ENCODE peak calls at places on chromosomes 2 and 18, in four cellular contexts. Z, U, M and Y are unnamed samples.

GRCh38 chr2:1837022-1837421 is 92.7 kb upstream of the PXDN start:
- DNase-seq in Z (no peak), U (no peak), M (no peak), Y (no peak)

GRCh38 chr2:88753833-88754584 is 62.5 kb downstream of the RPIA start:
- DNase-seq in Z (no peak), U (peak; percentile 77), M (no peak), Y (no peak)

GRCh38 chr2:20617892-20618467 is 32.9 kb downstream of the HS1BP3 start:
- DNase-seq in Z (peak; percentile 97), U (no peak), M (peak; percentile 98), Y (peak; percentile 94)

GRCh38 chr2:9484533-9484932 is 10.2 kb downstream of the IAH1 start:
- DNase-seq in Z (no peak), U (no peak), M (no peak), Y (no peak)

GRCh38 chr2:106547516-106547915 is 60.4 kb downstream of the CD8B2 start:
- DNase-seq in Z (no peak), U (no peak), M (peak; percentile 0), Y (no peak)

GRCh38 chr2:144836635-144837350 is 316.9 kb upstream of the ZEB2 start:
- DNase-seq in Z (no peak), U (no peak), M (peak; percentile 43), Y (no peak)

GRCh38 chr2:45755585-45756330 is 104.3 kb downstream of the PRKCE start:
- DNase-seq in Z (no peak), U (no peak), M (peak; percentile 56), Y (no peak)

GRCh38 chr18:13460946-13461345 is 242.4 kb downstream of the LDLRAD4 start:
- DNase-seq in Z (no peak), U (no peak), M (no peak), Y (no peak)

GRCh38 chr2:19559596-19560240 is 201.3 kb upstream of the OSR1 start:
- DNase-seq in Z (no peak), U (peak; percentile 30), M (no peak), Y (no peak)

GRCh38 chr18:79870369-79871025 is 72.8 kb downstream of the KCNG2 start:
- DNase-seq in Z (peak; percentile 11), U (no peak), M (no peak), Y (peak; percentile 43)

GRCh38 chr2:61426267-61426897 is 44.5 kb downstream of the USP34 start:
- DNase-seq in Z (no peak), U (peak; percentile 76), M (no peak), Y (no peak)

GRCh38 chr2:54052825-54053718 is 62.3 kb upstream of the ACYP2 start:
- DNase-seq in Z (no peak), U (no peak), M (no peak), Y (no peak)

GRCh38 chr2:203237501-203238238 is 1.1 kb upstream of the CYP20A1 start:
- DNase-seq in Z (no peak), U (no peak), M (no peak), Y (no peak)

GRCh38 chr18:10682368-10682714 is 156.5 kb downstream of the NAPG start:
- DNase-seq in Z (no peak), U (no peak), M (no peak), Y (no peak)

GRCh38 chr2:25338401-25338800 is 3.3 kb downstream of the DNMT3A start:
- DNase-seq in Z (no peak), U (no peak), M (no peak), Y (no peak)

GRCh38 chr2:54577944-54578667 is 122.0 kb downstream of the SPTBN1 start:
- DNase-seq in Z (no peak), U (no peak), M (no peak), Y (no peak)

GRCh38 chr2:233816334-233816733 is 38.0 kb downstream of the HJURP start:
- DNase-seq in Z (no peak), U (no peak), M (no peak), Y (no peak)

GRCh38 chr2:157261199-157261782 is 3.8 kb downstream of the GALNT5 start:
- DNase-seq in Z (no peak), U (no peak), M (peak; percentile 52), Y (no peak)

GRCh38 chr2:53740170-53740569 is 27.4 kb upstream of the CHAC2 start:
- DNase-seq in Z (no peak), U (no peak), M (no peak), Y (no peak)

GRCh38 chr2:38736035-38736320 is 15.2 kb downstream of the SRSF7 start:
- DNase-seq in Z (no peak), U (no peak), M (no peak), Y (no peak)

GRCh38 chr2:59804662-59805258 is 748.7 kb downstream of the BCL11A start:
- DNase-seq in Z (no peak), U (no peak), M (no peak), Y (no peak)

GRCh38 chr2:179580378-179581146 is 280.9 kb downstream of the ZNF385B start:
- DNase-seq in Z (no peak), U (no peak), M (no peak), Y (no peak)

GRCh38 chr2:218081063-218081462 is 12.0 kb downstream of the RUFY4 start:
- DNase-seq in Z (no peak), U (no peak), M (no peak), Y (no peak)

GRCh38 chr2:195675783-195676427 is 18.9 kb downstream of the SLC39A10 start:
- DNase-seq in Z (no peak), U (no peak), M (no peak), Y (no peak)

GRCh38 chr2:9377461-9378097 is 45.7 kb downstream of the ITGB1BP1 start:
- DNase-seq in Z (no peak), U (no peak), M (no peak), Y (no peak)

GRCh38 chr2:204495381-204495780 is 49.9 kb upstream of the PARD3B start:
- DNase-seq in Z (no peak), U (no peak), M (no peak), Y (no peak)

GRCh38 chr2:177692828-177693269 is 300.3 kb downstream of the AGPS start:
- DNase-seq in Z (no peak), U (no peak), M (no peak), Y (no peak)

GRCh38 chr2:12486205-12487118 is 230.3 kb upstream of the TRIB2 start:
- DNase-seq in Z (no peak), U (no peak), M (no peak), Y (no peak)

GRCh38 chr2:232927041-232927792 is 57.2 kb downstream of the SNORC start:
- DNase-seq in Z (no peak), U (no peak), M (no peak), Y (peak; percentile 49)

GRCh38 chr2:220334210-220334609 is 706.8 kb downstream of the SLC4A3 start:
- DNase-seq in Z (no peak), U (no peak), M (no peak), Y (no peak)

GRCh38 chr18:48909721-48910120 is 41.0 kb downstream of the SMAD7 start:
- DNase-seq in Z (no peak), U (peak; percentile 40), M (no peak), Y (no peak)

GRCh38 chr2:134217924-134218323 is 35.9 kb upstream of the MGAT5 start:
- DNase-seq in Z (no peak), U (no peak), M (no peak), Y (no peak)

GRCh38 chr18:2572892-2573291 is 1.5 kb downstream of the NDC80 start:
- DNase-seq in Z (no peak), U (no peak), M (no peak), Y (no peak)
- H3K27ac ChIP-seq in Z (no peak overlapping the region), U (no peak overlapping the region), M (no peak overlapping the region), Y (no peak overlapping the region)

DNA sequence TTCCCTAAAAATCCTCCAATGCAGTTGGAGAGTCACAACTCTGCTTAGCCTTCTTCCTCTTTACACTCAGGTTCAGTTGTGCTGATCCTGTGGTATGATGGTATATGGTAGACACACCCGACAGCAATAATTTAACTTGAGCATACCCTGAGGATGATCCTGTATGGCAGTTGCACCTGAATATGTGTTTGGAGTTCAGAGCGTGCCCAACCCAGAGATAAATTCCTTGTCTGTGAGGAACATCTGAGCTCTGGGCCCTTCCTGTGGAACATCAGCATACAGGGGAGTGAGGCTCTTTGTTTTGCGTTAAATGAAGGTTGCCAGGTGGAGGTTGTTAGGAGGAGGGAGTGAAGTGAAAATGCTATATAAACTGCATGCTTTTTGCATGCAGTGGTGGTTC is 187.7 kb downstream of the MYO3B start:
- DNase-seq in Z (no peak), U (no peak), M (no peak), Y (no peak)
- H3K27me3 ChIP-seq in Z (peaks cover 49% of the 10 kb centered on the region), U (no peaks in the 10 kb centered on the region), M (peaks cover 38% of the 10 kb centered on the region), Y (no peaks in the 10 kb centered on the region)

GRCh38 chr2:241035818-241036396 is 37.5 kb downstream of the SNED1 start:
- DNase-seq in Z (no peak), U (peak; percentile 61), M (no peak), Y (no peak)
- H3K4me3 ChIP-seq in Z (peak overlapping the region; percentile 42), U (peak overlapping the region; percentile 79), M (no peak overlapping the region), Y (peak overlapping the region; percentile 48)

GRCh38 chr2:216653931-216654365 is 20.7 kb downstream of the IGFBP2 start:
- DNase-seq in Z (no peak), U (no peak), M (no peak), Y (no peak)
- H3K27ac ChIP-seq in Z (no peak overlapping the region), U (no peak overlapping the region), M (no peak overlapping the region), Y (no peak overlapping the region)

DNA sequence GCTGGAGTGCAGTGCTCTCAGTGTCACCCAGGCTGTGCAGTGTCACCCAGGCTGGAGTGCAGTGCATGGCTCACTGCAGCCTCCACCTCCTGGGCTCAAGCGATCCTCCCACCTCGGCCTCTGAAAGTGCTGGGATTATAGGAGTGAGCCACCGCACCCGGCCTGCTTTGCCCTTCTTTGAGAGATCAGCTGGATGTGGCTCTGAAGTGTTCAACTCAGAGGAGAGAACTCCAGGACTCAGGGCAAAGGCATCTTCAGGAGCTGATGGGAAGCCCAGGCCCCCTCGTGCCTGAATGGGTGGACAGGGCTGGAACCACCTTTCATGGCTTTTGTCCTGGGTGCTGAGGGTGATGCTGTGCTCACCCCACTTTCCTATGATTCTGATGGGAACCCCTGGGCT is 52.0 kb upstream of the HAAO start:
- DNase-seq in Z (peak; percentile 9), U (no peak), M (no peak), Y (no peak)
- H3K27me3 ChIP-seq in Z (no peaks in the 10 kb centered on the region), U (no peaks in the 10 kb centered on the region), M (no peaks in the 10 kb centered on the region), Y (no peaks in the 10 kb centered on the region)

GRCh38 chr2:70123051-70123828 is 36.0 kb downstream of the PCBP1 start:
- DNase-seq in Z (peak; percentile 55), U (no peak), M (no peak), Y (no peak)
- H3K4me3 ChIP-seq in Z (peak overlapping the region; percentile 68), U (peak overlapping the region; percentile 92), M (no peak overlapping the region), Y (peak overlapping the region; percentile 57)

GRCh38 chr2:231051116-231051515 is 5.6 kb upstream of the PSMD1 start:
- DNase-seq in Z (no peak), U (no peak), M (no peak), Y (no peak)

GRCh38 chr2:231052494-231053451 is 3.9 kb upstream of the PSMD1 start:
- DNase-seq in Z (peak; percentile 55), U (peak; percentile 79), M (peak; percentile 68), Y (peak; percentile 86)

GRCh38 chr2:231047922-231048544 is 8.6 kb upstream of the PSMD1 start:
- DNase-seq in Z (no peak), U (no peak), M (no peak), Y (no peak)

GRCh38 chr2:231049286-231050017 is 7.2 kb upstream of the PSMD1 start:
- DNase-seq in Z (no peak), U (no peak), M (no peak), Y (no peak)

GRCh38 chr2:231050018-231050901 is 6.4 kb upstream of the PSMD1 start:
- DNase-seq in Z (no peak), U (no peak), M (no peak), Y (no peak)
- H3K27ac ChIP-seq in Z (no peak overlapping the region), U (no peak overlapping the region), M (no peak overlapping the region), Y (peak overlapping the region; percentile 97)